ENCODE peak calls at places on chromosomes 11 and 22, in ten cellular contexts. G, K, Q, O, X, R, B, F, U and M are unnamed samples.
A peak's percentile ranks its signal among the peaks of the same experiment; 100 is the strongest.

GRCh38 chr11:128891410-128891861 is 280 bp downstream of the KCNJ5 start:
- DNase-seq in G (no peak), K (no peak), Q (no peak), O (no peak), X (no peak), R (no peak), B (no peak), F (no peak), U (no peak), M (no peak)

GRCh38 chr11:117273550-117274289 is 17.4 kb upstream of the BACE1-AS start:
- DNase-seq in G (no peak), K (no peak), Q (no peak), O (no peak), X (no peak), R (no peak), B (peak; percentile 42), F (peak; percentile 82), U (no peak), M (no peak)

GRCh38 chr11:107719062-107719461 is 7.2 kb upstream of the SLN start:
- DNase-seq in G (no peak), K (no peak), Q (no peak), O (no peak), X (no peak), R (no peak), B (no peak), F (no peak), U (no peak), M (no peak)

GRCh38 chr11:33135768-33136443 is 25.4 kb downstream of the CSTF3 start:
- DNase-seq in G (no peak), K (no peak), Q (no peak), O (no peak), X (no peak), R (no peak), B (no peak), F (no peak), U (no peak), M (no peak)

GRCh38 chr22:19843107-19843856 is 11.4 kb downstream of the GNB1L start:
- DNase-seq in G (no peak), K (no peak), Q (no peak), O (no peak), X (no peak), R (no peak), B (no peak), F (no peak), U (no peak), M (no peak)

GRCh38 chr11:2995091-2995561 is 3.0 kb upstream of the NAP1L4 start:
- DNase-seq in G (no peak), K (no peak), Q (no peak), O (no peak), X (no peak), R (no peak), B (no peak), F (no peak), U (no peak), M (no peak)

GRCh38 chr11:87097582-87097981 is 59.8 kb downstream of the TMEM135 start:
- DNase-seq in G (peak; percentile 10), K (peak; percentile 10), Q (peak; percentile 55), O (peak; percentile 45), X (peak; percentile 51), R (peak; percentile 38), B (no peak), F (peak; percentile 18), U (peak; percentile 20), M (peak; percentile 1)

GRCh38 chr11:93253111-93253510 is 55.3 kb upstream of the SLC36A4 start:
- DNase-seq in G (no peak), K (no peak), Q (no peak), O (no peak), X (no peak), R (no peak), B (no peak), F (no peak), U (no peak), M (no peak)

GRCh38 chr11:6737872-6738466 is 33.8 kb downstream of the OR2AG2 start:
- DNase-seq in G (peak; percentile 31), K (peak; percentile 8), Q (peak; percentile 31), O (peak; percentile 41), X (peak; percentile 80), R (peak; percentile 45), B (no peak), F (peak; percentile 35), U (peak; percentile 8), M (no peak)

GRCh38 chr11:40094954-40095353 is 1364.5 kb downstream of the LRRC4C start:
- DNase-seq in G (no peak), K (no peak), Q (no peak), O (no peak), X (no peak), R (no peak), B (no peak), F (no peak), U (no peak), M (no peak)

GRCh38 chr11:2466069-2466801 is 21.4 kb downstream of the KCNQ1 start:
- DNase-seq in G (no peak), K (no peak), Q (no peak), O (no peak), X (no peak), R (no peak), B (no peak), F (no peak), U (no peak), M (no peak)

GRCh38 chr11:34214961-34215805 is 109.8 kb downstream of the NAT10 start:
- DNase-seq in G (no peak), K (peak; percentile 59), Q (no peak), O (no peak), X (no peak), R (no peak), B (peak; percentile 17), F (peak; percentile 58), U (no peak), M (peak; percentile 82)

GRCh38 chr11:8253566-8253965 is 10.1 kb downstream of the LMO1 start:
- DNase-seq in G (no peak), K (no peak), Q (no peak), O (no peak), X (no peak), R (no peak), B (no peak), F (no peak), U (no peak), M (no peak)

GRCh38 chr11:61281581-61282250 is 13.4 kb downstream of the VWCE start:
- DNase-seq in G (no peak), K (peak; percentile 66), Q (peak; percentile 82), O (no peak), X (peak; percentile 39), R (peak; percentile 18), B (no peak), F (peak; percentile 32), U (peak; percentile 63), M (peak; percentile 76)

GRCh38 chr11:80163011-80163410 is 722.2 kb upstream of the TENM4 start:
- DNase-seq in G (no peak), K (peak; percentile 73), Q (no peak), O (no peak), X (no peak), R (no peak), B (peak; percentile 25), F (peak; percentile 69), U (no peak), M (no peak)

GRCh38 chr11:47366020-47366490 is 12.3 kb downstream of the SPI1 start:
- DNase-seq in G (no peak), K (no peak), Q (no peak), O (no peak), X (no peak), R (no peak), B (no peak), F (no peak), U (no peak), M (no peak)

GRCh38 chr11:25449100-25449499 is 882.8 kb upstream of the ANO3 start:
- DNase-seq in G (no peak), K (no peak), Q (no peak), O (no peak), X (no peak), R (no peak), B (no peak), F (no peak), U (no peak), M (no peak)

GRCh38 chr11:116193321-116194114 is 579.3 kb downstream of the BUD13 start:
- DNase-seq in G (peak; percentile 29), K (peak; percentile 8), Q (peak; percentile 45), O (no peak), X (no peak), R (peak; percentile 81), B (no peak), F (peak; percentile 68), U (no peak), M (no peak)

GRCh38 chr22:37020192-37020479 is 594 bp downstream of the MPST start:
- DNase-seq in G (peak; percentile 61), K (no peak), Q (no peak), O (no peak), X (peak; percentile 36), R (no peak), B (no peak), F (peak; percentile 50), U (no peak), M (no peak)

GRCh38 chr22:39595622-39596182 is 25.1 kb downstream of the CACNA1I start:
- DNase-seq in G (no peak), K (no peak), Q (no peak), O (no peak), X (no peak), R (no peak), B (no peak), F (no peak), U (no peak), M (no peak)

GRCh38 chr11:120205596-120206161 is 5.2 kb upstream of the OAF start:
- DNase-seq in G (no peak), K (no peak), Q (no peak), O (no peak), X (no peak), R (no peak), B (no peak), F (peak; percentile 52), U (no peak), M (no peak)

GRCh38 chr11:5246772-5247478 is 2.7 kb downstream of the HBG1 start:
- DNase-seq in G (no peak), K (no peak), Q (no peak), O (no peak), X (no peak), R (no peak), B (no peak), F (no peak), U (no peak), M (no peak)

GRCh38 chr11:40292636-40293585 is 1166.5 kb downstream of the LRRC4C start:
- DNase-seq in G (peak; percentile 35), K (no peak), Q (no peak), O (no peak), X (no peak), R (no peak), B (no peak), F (no peak), U (no peak), M (no peak)

GRCh38 chr11:12827929-12828812 is 153.9 kb downstream of the TEAD1 start:
- DNase-seq in G (peak; percentile 92), K (peak; percentile 36), Q (peak; percentile 33), O (peak; percentile 58), X (peak; percentile 46), R (peak; percentile 98), B (peak; percentile 53), F (peak; percentile 86), U (no peak), M (no peak)

GRCh38 chr11:67440229-67441081 is 2.8 kb downstream of the CORO1B start:
- DNase-seq in G (no peak), K (no peak), Q (no peak), O (no peak), X (peak; percentile 27), R (no peak), B (no peak), F (no peak), U (no peak), M (no peak)

GRCh38 chr22:25777870-25778269 is 35.9 kb downstream of the MYO18B start:
- DNase-seq in G (peak; percentile 31), K (no peak), Q (peak; percentile 17), O (peak; percentile 64), X (peak; percentile 48), R (peak; percentile 35), B (peak; percentile 4), F (peak; percentile 28), U (no peak), M (no peak)

GRCh38 chr11:6703247-6704063 is 20.3 kb upstream of the MRPL17 start:
- DNase-seq in G (peak; percentile 18), K (peak; percentile 25), Q (peak; percentile 62), O (peak; percentile 40), X (peak; percentile 42), R (peak; percentile 37), B (peak; percentile 37), F (peak; percentile 57), U (no peak), M (no peak)

GRCh38 chr22:43515902-43516301 is 104.1 kb downstream of the MPPED1 start:
- DNase-seq in G (no peak), K (no peak), Q (peak; percentile 15), O (peak; percentile 31), X (no peak), R (no peak), B (no peak), F (no peak), U (no peak), M (no peak)